ENCODE peak calls at places on chromosomes 16 and 17, in ten cellular contexts. One of them, this sample, is unnamed.
A peak's percentile ranks its signal among the peaks of the same experiment; 100 is the strongest.

GRCh38 chr16:3088450-3088849 is 10.6 kb downstream of the ZSCAN10 start:
- DNase-seq in pulmonary artery endothelial cell: no peak
- DNase-seq in T-helper 22 cell: no peak
- DNase-seq in tibial artery: no peak
- DNase-seq in OCI-M1: no peak
- DNase-seq in NCI-H1930: no peak
- DNase-seq in DMS53: no peak
- DNase-seq in T47D: no peak
- DNase-seq in HS-5: no peak
- DNase-seq in NCI-H1105: no peak
- DNase-seq in this sample: no peak

GRCh38 chr16:23395732-23396131 is 57.3 kb downstream of the COG7 start:
- DNase-seq in tibial artery: no peak
- DNase-seq in NCI-H1930: no peak
- DNase-seq in HS-5: no peak
- DNase-seq in pulmonary artery endothelial cell: no peak
- DNase-seq in DMS53: no peak
- DNase-seq in OCI-M1: no peak
- DNase-seq in NCI-H1105: no peak
- DNase-seq in T47D: no peak
- DNase-seq in T-helper 22 cell: no peak
- DNase-seq in this sample: no peak

GRCh38 chr17:64133546-64134215 is 3.7 kb upstream of the ERN1 start:
- DNase-seq in T47D: peak; percentile 81
- DNase-seq in NCI-H1930: peak; percentile 42
- DNase-seq in pulmonary artery endothelial cell: no peak
- DNase-seq in tibial artery: no peak
- DNase-seq in OCI-M1: peak; percentile 87
- DNase-seq in DMS53: peak; percentile 83
- DNase-seq in HS-5: no peak
- DNase-seq in T-helper 22 cell: no peak
- DNase-seq in NCI-H1105: peak; percentile 30
- DNase-seq in this sample: peak; percentile 58

GRCh38 chr17:56203430-56203829 is 50.2 kb downstream of the ANKFN1 start:
- DNase-seq in pulmonary artery endothelial cell: no peak
- DNase-seq in OCI-M1: peak; percentile 95
- DNase-seq in HS-5: no peak
- DNase-seq in T-helper 22 cell: no peak
- DNase-seq in tibial artery: no peak
- DNase-seq in NCI-H1105: no peak
- DNase-seq in T47D: no peak
- DNase-seq in NCI-H1930: no peak
- DNase-seq in DMS53: peak; percentile 67
- DNase-seq in this sample: no peak

GRCh38 chr17:80716986-80717385 is 172.3 kb downstream of the RPTOR start:
- DNase-seq in NCI-H1105: no peak
- DNase-seq in NCI-H1930: no peak
- DNase-seq in DMS53: no peak
- DNase-seq in pulmonary artery endothelial cell: no peak
- DNase-seq in T-helper 22 cell: no peak
- DNase-seq in tibial artery: no peak
- DNase-seq in HS-5: peak; percentile 6
- DNase-seq in OCI-M1: no peak
- DNase-seq in T47D: no peak
- DNase-seq in this sample: no peak

GRCh38 chr17:57284984-57285646 is 28.8 kb downstream of the MSI2 start:
- DNase-seq in pulmonary artery endothelial cell: no peak
- DNase-seq in OCI-M1: peak; percentile 96
- DNase-seq in tibial artery: no peak
- DNase-seq in NCI-H1105: no peak
- DNase-seq in T47D: no peak
- DNase-seq in NCI-H1930: no peak
- DNase-seq in DMS53: no peak
- DNase-seq in T-helper 22 cell: no peak
- DNase-seq in HS-5: no peak
- DNase-seq in this sample: no peak

GRCh38 chr16:2682209-2683021 is at the start of gene KCTD5:
- DNase-seq in DMS53: peak; percentile 96
- DNase-seq in OCI-M1: peak; percentile 96
- DNase-seq in NCI-H1930: peak; percentile 97
- DNase-seq in tibial artery: peak; percentile 95
- DNase-seq in T-helper 22 cell: peak; percentile 92
- DNase-seq in pulmonary artery endothelial cell: peak; percentile 81
- DNase-seq in T47D: peak; percentile 93
- DNase-seq in NCI-H1105: peak; percentile 78
- DNase-seq in HS-5: peak; percentile 76
- DNase-seq in this sample: peak; percentile 86

GRCh38 chr16:72371307-72372081 is 199.5 kb upstream of the PMFBP1 start:
- DNase-seq in T47D: no peak
- DNase-seq in OCI-M1: no peak
- DNase-seq in NCI-H1930: no peak
- DNase-seq in pulmonary artery endothelial cell: peak; percentile 81
- DNase-seq in NCI-H1105: no peak
- DNase-seq in HS-5: no peak
- DNase-seq in T-helper 22 cell: no peak
- DNase-seq in DMS53: peak; percentile 81
- DNase-seq in tibial artery: no peak
- DNase-seq in this sample: peak; percentile 36

GRCh38 chr16:6642271-6642670 is 690.4 kb upstream of the RBFOX1 start:
- DNase-seq in T47D: no peak
- DNase-seq in NCI-H1930: no peak
- DNase-seq in tibial artery: no peak
- DNase-seq in HS-5: no peak
- DNase-seq in NCI-H1105: no peak
- DNase-seq in pulmonary artery endothelial cell: no peak
- DNase-seq in OCI-M1: no peak
- DNase-seq in DMS53: no peak
- DNase-seq in T-helper 22 cell: no peak
- DNase-seq in this sample: no peak

GRCh38 chr16:60107467-60107866 is 1373.4 kb upstream of the GOT2 start:
- DNase-seq in tibial artery: no peak
- DNase-seq in NCI-H1930: no peak
- DNase-seq in HS-5: peak; percentile 66
- DNase-seq in OCI-M1: peak; percentile 26
- DNase-seq in T-helper 22 cell: no peak
- DNase-seq in DMS53: no peak
- DNase-seq in T47D: no peak
- DNase-seq in NCI-H1105: no peak
- DNase-seq in pulmonary artery endothelial cell: peak; percentile 26
- DNase-seq in this sample: no peak

GRCh38 chr16:1105888-1106620 is 10.0 kb upstream of the C1QTNF8 start:
- DNase-seq in T47D: peak; percentile 99
- DNase-seq in NCI-H1930: peak; percentile 57
- DNase-seq in tibial artery: peak; percentile 38
- DNase-seq in NCI-H1105: peak; percentile 22
- DNase-seq in pulmonary artery endothelial cell: peak; percentile 15
- DNase-seq in HS-5: no peak
- DNase-seq in DMS53: peak; percentile 63
- DNase-seq in T-helper 22 cell: no peak
- DNase-seq in OCI-M1: peak; percentile 67
- DNase-seq in this sample: no peak

GRCh38 chr17:78267257-78268073 is 36.0 kb downstream of the TMEM235 start:
- DNase-seq in T-helper 22 cell: no peak
- DNase-seq in NCI-H1105: no peak
- DNase-seq in NCI-H1930: no peak
- DNase-seq in HS-5: no peak
- DNase-seq in OCI-M1: no peak
- DNase-seq in T47D: no peak
- DNase-seq in pulmonary artery endothelial cell: no peak
- DNase-seq in tibial artery: no peak
- DNase-seq in DMS53: no peak
- DNase-seq in this sample: no peak

GRCh38 chr17:5500804-5501391 is 14.5 kb downstream of the MIS12 start:
- DNase-seq in NCI-H1930: peak; percentile 94
- DNase-seq in NCI-H1105: peak; percentile 97
- DNase-seq in tibial artery: peak; percentile 54
- DNase-seq in T-helper 22 cell: peak; percentile 64
- DNase-seq in HS-5: no peak
- DNase-seq in T47D: peak; percentile 69
- DNase-seq in OCI-M1: peak; percentile 40
- DNase-seq in pulmonary artery endothelial cell: peak; percentile 24
- DNase-seq in DMS53: peak; percentile 84
- DNase-seq in this sample: peak; percentile 95

GRCh38 chr16:67277294-67277998 is 1.9 kb upstream of the PLEKHG4 start:
- DNase-seq in DMS53: peak; percentile 9
- DNase-seq in T47D: no peak
- DNase-seq in OCI-M1: peak; percentile 15
- DNase-seq in T-helper 22 cell: no peak
- DNase-seq in NCI-H1105: no peak
- DNase-seq in HS-5: peak; percentile 97
- DNase-seq in tibial artery: peak; percentile 59
- DNase-seq in NCI-H1930: no peak
- DNase-seq in pulmonary artery endothelial cell: peak; percentile 67
- DNase-seq in this sample: no peak

GRCh38 chr16:35142809-35143192 is 1683.4 kb downstream of the TP53TG3F start:
- DNase-seq in HS-5: no peak
- DNase-seq in T47D: no peak
- DNase-seq in NCI-H1930: no peak
- DNase-seq in DMS53: no peak
- DNase-seq in tibial artery: no peak
- DNase-seq in pulmonary artery endothelial cell: no peak
- DNase-seq in OCI-M1: no peak
- DNase-seq in NCI-H1105: no peak
- DNase-seq in T-helper 22 cell: no peak
- DNase-seq in this sample: no peak

GRCh38 chr17:60435244-60436170 is 13.2 kb downstream of the CHCT1 start:
- DNase-seq in pulmonary artery endothelial cell: peak; percentile 54
- DNase-seq in tibial artery: peak; percentile 83
- DNase-seq in T-helper 22 cell: peak; percentile 18
- DNase-seq in OCI-M1: peak; percentile 87
- DNase-seq in NCI-H1930: peak; percentile 70
- DNase-seq in NCI-H1105: peak; percentile 55
- DNase-seq in T47D: peak; percentile 78
- DNase-seq in DMS53: peak; percentile 81
- DNase-seq in HS-5: peak; percentile 84
- DNase-seq in this sample: peak; percentile 77

GRCh38 chr17:11900103-11900502 is 97.2 kb downstream of the ZNF18 start:
- DNase-seq in OCI-M1: no peak
- DNase-seq in DMS53: no peak
- DNase-seq in NCI-H1105: no peak
- DNase-seq in tibial artery: peak; percentile 33
- DNase-seq in HS-5: no peak
- DNase-seq in T-helper 22 cell: no peak
- DNase-seq in NCI-H1930: no peak
- DNase-seq in pulmonary artery endothelial cell: no peak
- DNase-seq in T47D: no peak
- DNase-seq in this sample: no peak

GRCh38 chr16:83925095-83925905 is 26.4 kb downstream of the MLYCD start:
- DNase-seq in DMS53: no peak
- DNase-seq in NCI-H1930: no peak
- DNase-seq in pulmonary artery endothelial cell: no peak
- DNase-seq in tibial artery: no peak
- DNase-seq in HS-5: no peak
- DNase-seq in OCI-M1: no peak
- DNase-seq in NCI-H1105: no peak
- DNase-seq in T47D: no peak
- DNase-seq in T-helper 22 cell: no peak
- DNase-seq in this sample: no peak

GRCh38 chr17:50686494-50687199 is 21.1 kb downstream of the ANKRD40 start:
- DNase-seq in HS-5: no peak
- DNase-seq in T-helper 22 cell: no peak
- DNase-seq in NCI-H1930: no peak
- DNase-seq in pulmonary artery endothelial cell: no peak
- DNase-seq in T47D: no peak
- DNase-seq in tibial artery: peak; percentile 88
- DNase-seq in OCI-M1: no peak
- DNase-seq in DMS53: peak; percentile 89
- DNase-seq in NCI-H1105: no peak
- DNase-seq in this sample: peak; percentile 23

This sample was measured in SHP77.